ENCODE peak calls at places on chromosome 4, in ten cellular contexts. G, K, I, V, O, S, Z, P, R and X are unnamed samples.

GRCh38 chr4:94036964-94037363 is 170.7 kb upstream of the SMARCAD1 start:
- DNase-seq in G (no peak), K (no peak), I (no peak), V (no peak), O (no peak), S (no peak), Z (no peak), P (no peak), R (no peak), X (no peak)

GRCh38 chr4:77358315-77358928 is 201.4 kb downstream of the CCNG2 start:
- DNase-seq in G (peak; percentile 42), K (no peak), I (no peak), V (peak; percentile 8), O (no peak), S (peak; percentile 10), Z (peak; percentile 4), P (peak; percentile 70), R (peak; percentile 11), X (peak; percentile 24)

GRCh38 chr4:161937596-161937995 is 226.2 kb downstream of the FSTL5 start:
- DNase-seq in G (no peak), K (no peak), I (no peak), V (peak; percentile 47), O (no peak), S (no peak), Z (no peak), P (no peak), R (no peak), X (no peak)

GRCh38 chr4:143253156-143253555 is 68.4 kb downstream of the USP38 start:
- DNase-seq in G (no peak), K (no peak), I (no peak), V (peak; percentile 31), O (no peak), S (no peak), Z (no peak), P (no peak), R (no peak), X (no peak)

GRCh38 chr4:114582625-114583024 is 16.0 kb upstream of the UGT8 start:
- DNase-seq in G (no peak), K (no peak), I (no peak), V (no peak), O (no peak), S (no peak), Z (no peak), P (no peak), R (no peak), X (no peak)

GRCh38 chr4:60122820-60123219 is 1077.3 kb upstream of the ADGRL3 start:
- DNase-seq in G (no peak), K (no peak), I (no peak), V (peak; percentile 1), O (no peak), S (no peak), Z (no peak), P (no peak), R (no peak), X (no peak)

GRCh38 chr4:16692021-16692420 is 206.4 kb downstream of the LDB2 start:
- DNase-seq in G (no peak), K (no peak), I (no peak), V (no peak), O (no peak), S (no peak), Z (no peak), P (no peak), R (no peak), X (no peak)

GRCh38 chr4:1683371-1683902 is 676 bp downstream of the FAM53A start:
- DNase-seq in G (no peak), K (peak; percentile 67), I (no peak), V (peak; percentile 89), O (peak; percentile 65), S (no peak), Z (peak; percentile 16), P (peak; percentile 56), R (no peak), X (no peak)

GRCh38 chr4:118338981-118339765 is 13.6 kb downstream of the PRSS12 start:
- DNase-seq in G (no peak), K (no peak), I (no peak), V (peak; percentile 77), O (no peak), S (no peak), Z (no peak), P (no peak), R (no peak), X (no peak)

GRCh38 chr4:87092389-87093141 is 127.9 kb downstream of the KLHL8 start:
- DNase-seq in G (peak; percentile 30), K (peak; percentile 55), I (no peak), V (peak; percentile 94), O (peak; percentile 75), S (peak; percentile 27), Z (peak; percentile 96), P (no peak), R (no peak), X (no peak)

GRCh38 chr4:180134116-180134866 is 2108.9 kb upstream of the TENM3 start:
- DNase-seq in G (no peak), K (no peak), I (no peak), V (peak; percentile 4), O (no peak), S (no peak), Z (no peak), P (peak; percentile 19), R (no peak), X (no peak)

GRCh38 chr4:6764976-6765620 is 17.4 kb upstream of the KIAA0232 start:
- DNase-seq in G (no peak), K (no peak), I (no peak), V (no peak), O (no peak), S (no peak), Z (no peak), P (no peak), R (no peak), X (no peak)

GRCh38 chr4:99536148-99536728 is 25.4 kb downstream of the C4orf17 start:
- DNase-seq in G (no peak), K (no peak), I (no peak), V (no peak), O (no peak), S (no peak), Z (no peak), P (no peak), R (no peak), X (no peak)

GRCh38 chr4:22072726-22073125 is 124.2 kb upstream of the KCNIP4 start:
- DNase-seq in G (no peak), K (no peak), I (no peak), V (no peak), O (no peak), S (no peak), Z (no peak), P (no peak), R (no peak), X (no peak)

GRCh38 chr4:101981756-101982155 is 191.2 kb downstream of the BANK1 start:
- DNase-seq in G (no peak), K (no peak), I (no peak), V (peak; percentile 55), O (no peak), S (no peak), Z (no peak), P (no peak), R (no peak), X (peak; percentile 63)

GRCh38 chr4:94497690-94498089 is 45.9 kb downstream of the PDLIM5 start:
- DNase-seq in G (no peak), K (no peak), I (no peak), V (no peak), O (no peak), S (no peak), Z (no peak), P (no peak), R (no peak), X (no peak)

GRCh38 chr4:123569541-123569940 is 172.9 kb downstream of the SPRY1 start:
- DNase-seq in G (no peak), K (no peak), I (no peak), V (no peak), O (no peak), S (no peak), Z (no peak), P (no peak), R (no peak), X (no peak)

GRCh38 chr4:123259676-123260428 is 136.7 kb upstream of the SPRY1 start:
- DNase-seq in G (no peak), K (no peak), I (no peak), V (peak; percentile 6), O (no peak), S (no peak), Z (no peak), P (no peak), R (no peak), X (no peak)

GRCh38 chr4:180058731-180059215 is 2184.4 kb upstream of the TENM3 start:
- DNase-seq in G (no peak), K (peak; percentile 1), I (no peak), V (peak; percentile 68), O (no peak), S (peak; percentile 4), Z (no peak), P (peak; percentile 51), R (peak; percentile 52), X (no peak)

GRCh38 chr4:83282049-83282535 is 2.5 kb downstream of the COQ2 start:
- DNase-seq in G (peak; percentile 77), K (peak; percentile 48), I (peak; percentile 39), V (peak; percentile 39), O (peak; percentile 43), S (peak; percentile 18), Z (peak; percentile 23), P (peak; percentile 66), R (peak; percentile 13), X (peak; percentile 64)

GRCh38 chr4:7426525-7427171 is 8.1 kb downstream of the PSAPL1 start:
- DNase-seq in G (no peak), K (no peak), I (no peak), V (no peak), O (no peak), S (no peak), Z (no peak), P (no peak), R (no peak), X (no peak)

GRCh38 chr4:84606645-84607044 is 23.7 kb downstream of the CDS1 start:
- DNase-seq in G (no peak), K (no peak), I (no peak), V (no peak), O (no peak), S (no peak), Z (no peak), P (no peak), R (no peak), X (no peak)

GRCh38 chr4:82661601-82662000 is 99.8 kb upstream of the TMEM150C start:
- DNase-seq in G (no peak), K (no peak), I (peak; percentile 94), V (no peak), O (no peak), S (no peak), Z (no peak), P (no peak), R (no peak), X (no peak)

GRCh38 chr4:121477079-121477478 is 96.3 kb upstream of the QRFPR start:
- DNase-seq in G (no peak), K (no peak), I (no peak), V (no peak), O (no peak), S (no peak), Z (no peak), P (no peak), R (no peak), X (no peak)